ENCODE peak calls at places on chromosomes 13 and 19, in four cellular contexts. Y is HFFc6, W is WERI-Rb-1, D is progenitor cell of endocrine pancreas. R is an unnamed sample.

GRCh38 chr19:39500543-39500942 is 1.8 kb downstream of the DLL3 start:
- DNase-seq in Y (no peak), W (no peak), D (no peak), R (no peak)

GRCh38 chr19:23709347-23709746 is 22.3 kb upstream of the ZNF675 start:
- DNase-seq in Y (no peak), W (no peak), D (no peak), R (no peak)

GRCh38 chr13:40190656-40191100 is 475.8 kb downstream of the FOXO1 start:
- DNase-seq in Y (peak), W (peak), D (no peak), R (no peak)

GRCh38 chr13:29707876-29708543 is 112.5 kb upstream of the SLC7A1 start:
- DNase-seq in Y (peak), W (peak), D (no peak), R (peak)

GRCh38 chr13:74250738-74251190 is 116.6 kb upstream of the KLF12 start:
- DNase-seq in Y (peak), W (no peak), D (no peak), R (no peak)

GRCh38 chr19:4641132-4641531 is 1.8 kb downstream of the TNFAIP8L1 start:
- DNase-seq in Y (no peak), W (no peak), D (no peak), R (no peak)

GRCh38 chr19:8017808-8018207 is 12.4 kb upstream of the ELAVL1 start:
- DNase-seq in Y (no peak), W (peak), D (no peak), R (peak)

GRCh38 chr19:19027228-19027627 is 6.1 kb downstream of the SUGP2 start:
- DNase-seq in Y (no peak), W (no peak), D (no peak), R (no peak)

GRCh38 chr19:23415561-23416191 is 20.4 kb upstream of the ZNF91 start:
- DNase-seq in Y (no peak), W (peak), D (peak), R (no peak)

GRCh38 chr13:89846890-89847585 is 1500.4 kb upstream of the MIR17HG start:
- DNase-seq in Y (no peak), W (no peak), D (no peak), R (no peak)

GRCh38 chr13:106471957-106472543 is 63.4 kb downstream of the EFNB2 start:
- DNase-seq in Y (peak), W (no peak), D (no peak), R (no peak)

DNA sequence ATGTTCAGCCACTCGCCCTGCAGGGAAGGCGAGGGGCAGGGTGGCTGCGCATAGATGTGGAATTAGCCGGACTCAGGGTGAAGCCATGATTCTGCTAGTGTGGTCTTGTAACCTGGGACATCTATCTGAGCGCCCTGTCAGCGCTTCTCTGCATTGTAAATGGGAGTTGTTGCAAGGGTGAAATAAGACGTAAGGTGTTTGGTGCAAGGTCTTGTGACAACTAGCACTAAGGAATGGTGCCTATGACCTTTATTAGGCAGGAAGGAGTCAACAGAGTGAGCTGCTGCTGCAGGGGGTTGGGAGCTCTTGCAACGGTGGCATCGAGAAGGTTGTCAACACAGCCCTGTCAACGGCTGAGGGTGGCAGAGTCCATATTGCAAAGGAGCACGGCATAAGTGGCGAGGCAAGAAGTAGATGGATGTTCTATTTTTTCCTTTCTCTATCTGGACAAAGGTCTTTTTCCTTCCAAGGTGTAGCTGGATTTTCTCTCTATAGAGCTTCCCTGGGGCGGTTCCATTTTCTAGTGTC is 49.3 kb downstream of the IRS2 start:
- DNase-seq in Y (no peak), W (no peak), D (no peak), R (no peak)
- TF ChIP-seq CTCF in Y (no peak), W (no peak), D (no peak), R (no peak)

GRCh38 chr19:58416631-58417030 is 8.2 kb downstream of the ZNF584 start:
- DNase-seq in Y (no peak), W (no peak), D (no peak), R (no peak)

DNA sequence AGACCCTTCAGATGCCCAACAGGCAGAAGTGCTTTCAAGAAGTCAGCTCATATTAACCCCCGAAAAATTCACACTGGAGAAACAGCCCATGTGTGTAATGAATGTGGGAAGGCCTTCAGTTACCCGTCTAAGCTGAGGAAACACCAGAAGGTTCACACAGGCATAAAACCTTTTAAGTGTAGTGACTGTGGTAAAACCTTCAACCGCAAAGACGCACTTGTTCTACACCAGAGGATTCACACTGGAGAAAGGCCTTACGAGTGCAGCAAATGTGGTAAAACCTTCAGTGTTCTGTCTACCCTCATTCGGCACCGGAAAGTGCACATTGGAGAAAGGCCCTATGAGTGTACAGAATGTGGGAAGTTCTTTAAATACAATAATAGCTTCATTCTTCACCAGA is 8.6 kb downstream of the ZNF584 start:
- DNase-seq in Y (no peak), W (no peak), D (no peak), R (no peak)
- TF ChIP-seq CTCF in Y (no peak), W (no peak), D (no peak), R (no peak)

GRCh38 chr19:2208975-2209374 is 27.2 kb downstream of the PLEKHJ1 start:
- DNase-seq in Y (no peak), W (no peak), D (no peak), R (no peak)
- TF ChIP-seq CTCF in Y (peak), W (no peak), D (no peak), R (no peak)

DNA sequence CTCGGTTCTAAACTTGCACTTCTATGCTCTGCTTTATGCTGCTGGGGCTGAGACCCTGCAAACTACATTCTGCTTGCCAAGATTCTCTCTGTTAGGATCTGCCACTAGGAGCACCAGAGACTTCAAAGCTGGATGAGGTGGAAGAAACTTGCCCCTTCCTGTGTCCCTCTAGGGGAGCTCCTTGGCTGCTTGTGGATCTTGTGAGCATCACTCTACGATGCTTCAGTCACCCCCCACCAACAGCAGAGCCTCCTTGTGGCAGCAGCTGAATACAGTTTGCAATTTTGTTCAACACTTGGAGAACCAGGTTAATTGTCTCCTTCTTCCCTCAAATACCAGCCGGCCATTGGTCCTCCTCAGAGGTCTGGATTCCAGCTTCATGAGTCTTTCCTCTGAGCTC is 310.6 kb downstream of the FGF14 start:
- DNase-seq in Y (no peak), W (peak), D (no peak), R (no peak)
- TF ChIP-seq CTCF in Y (no peak), W (peak), D (no peak), R (no peak)

DNA sequence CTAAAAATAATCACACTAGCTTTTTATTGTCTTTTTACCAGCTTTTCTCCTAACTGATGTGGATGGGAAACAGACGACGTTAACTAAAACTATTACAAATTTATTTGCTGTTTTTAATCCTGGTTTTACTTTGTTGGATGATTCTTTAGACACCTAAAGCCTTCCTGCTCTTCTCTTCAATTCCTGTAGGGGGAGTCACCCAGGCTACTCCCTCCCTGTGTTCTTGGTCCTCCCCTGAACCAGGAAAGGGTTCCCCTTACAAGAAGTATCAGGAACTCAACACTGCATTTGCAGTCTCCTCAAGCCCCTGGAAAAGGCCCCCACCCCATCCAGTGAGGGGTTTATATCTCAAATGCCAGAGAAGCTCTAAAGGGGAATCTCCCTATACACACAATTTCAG is 206.1 kb downstream of the SUCLA2 start:
- DNase-seq in Y (no peak), W (no peak), D (no peak), R (no peak)
- TF ChIP-seq CTCF in Y (peak), W (peak), D (peak), R (no peak)

GRCh38 chr13:39013462-39013861 is 22.8 kb upstream of the STOML3 start:
- DNase-seq in Y (no peak), W (no peak), D (no peak), R (no peak)

GRCh38 chr13:39020853-39021462 is 16.9 kb downstream of the PROSER1 start:
- DNase-seq in Y (no peak), W (no peak), D (no peak), R (no peak)

GRCh38 chr13:39016087-39016486 is 21.8 kb downstream of the PROSER1 start:
- DNase-seq in Y (no peak), W (no peak), D (no peak), R (no peak)

GRCh38 chr13:39012608-39013007 is 22.0 kb upstream of the STOML3 start:
- DNase-seq in Y (no peak), W (peak), D (no peak), R (no peak)

GRCh38 chr13:39016789-39017188 is 21.1 kb downstream of the PROSER1 start:
- DNase-seq in Y (peak), W (peak), D (no peak), R (peak)
- TF ChIP-seq CTCF in Y (peak), W (peak), D (peak), R (peak)

GRCh38 chr19:35657904-35658700 is 8.2 kb upstream of the UPK1A start:
- DNase-seq in Y (no peak), W (no peak), D (no peak), R (no peak)
- TF ChIP-seq CTCF in Y (peak), W (peak), D (no peak), R (no peak)

R was measured in GM10248.